ENCODE peak calls at places on chromosomes 7 and 10, in seven cellular contexts. G is keratinocyte, U is mesenchymal stem cell, K is mammary epithelial cell, F is IMR-90, J is GM23248, Z is hepatocyte. N is an unnamed sample.

GRCh38 chr10:18233775-18234174 is 93.6 kb downstream of the CACNB2 start:
- DNase-seq in K (no peak), Z (peak; percentile 19), U (no peak), J (no peak), F (no peak), G (no peak), N (no peak)

GRCh38 chr10:132096223-132096622 is 30.5 kb downstream of the JAKMIP3 start:
- DNase-seq in F (peak; percentile 15), Z (peak; percentile 63), U (peak; percentile 7), J (peak; percentile 36), K (peak; percentile 77), G (no peak), N (peak; percentile 29)

GRCh38 chr7:115306541-115306940 is 384.6 kb downstream of the MDFIC start:
- DNase-seq in U (no peak), F (no peak), J (no peak), K (no peak), Z (no peak), G (no peak), N (no peak)

GRCh38 chr10:129963076-129963830 is 821 bp downstream of the EBF3 start:
- DNase-seq in F (peak; percentile 40), Z (peak; percentile 47), G (no peak), K (no peak), J (peak; percentile 77), U (peak; percentile 72), N (no peak)

GRCh38 chr7:124566576-124566975 is 199.0 kb downstream of the GPR37 start:
- DNase-seq in Z (no peak), G (peak; percentile 38), U (peak; percentile 30), K (peak; percentile 75), F (peak; percentile 45), J (no peak), N (no peak)

GRCh38 chr7:92695308-92696261 is 105.4 kb upstream of the FAM133B start:
- DNase-seq in J (peak; percentile 82), U (peak; percentile 95), G (no peak), Z (peak; percentile 87), K (peak; percentile 77), F (peak; percentile 90), N (peak; percentile 82)

GRCh38 chr7:37921340-37921805 is 933 bp downstream of the EPDR1 start:
- DNase-seq in F (no peak), K (no peak), U (peak; percentile 12), Z (peak; percentile 50), J (peak; percentile 13), G (no peak), N (no peak)

GRCh38 chr10:14476641-14477407 is 146.1 kb upstream of the FRMD4A start:
- DNase-seq in K (peak; percentile 42), U (no peak), J (peak; percentile 77), F (peak; percentile 77), G (peak; percentile 30), Z (no peak), N (no peak)

GRCh38 chr10:125843603-125844329 is 20.4 kb downstream of the BCCIP start:
- DNase-seq in G (no peak), J (no peak), Z (no peak), F (no peak), K (no peak), U (no peak), N (no peak)

GRCh38 chr7:15197359-15197977 is 294.9 kb upstream of the DGKB start:
- DNase-seq in U (no peak), G (no peak), J (peak; percentile 17), K (no peak), Z (no peak), F (no peak), N (no peak)

GRCh38 chr10:91247360-91248111 is 27.1 kb downstream of the PCGF5 start:
- DNase-seq in U (peak; percentile 14), G (no peak), K (no peak), F (peak; percentile 12), Z (peak; percentile 5), J (peak; percentile 57), N (no peak)

GRCh38 chr7:121006731-121007315 is 18.3 kb downstream of the CPED1 start:
- DNase-seq in F (no peak), U (peak; percentile 69), K (no peak), G (no peak), Z (no peak), J (no peak), N (no peak)

DNA sequence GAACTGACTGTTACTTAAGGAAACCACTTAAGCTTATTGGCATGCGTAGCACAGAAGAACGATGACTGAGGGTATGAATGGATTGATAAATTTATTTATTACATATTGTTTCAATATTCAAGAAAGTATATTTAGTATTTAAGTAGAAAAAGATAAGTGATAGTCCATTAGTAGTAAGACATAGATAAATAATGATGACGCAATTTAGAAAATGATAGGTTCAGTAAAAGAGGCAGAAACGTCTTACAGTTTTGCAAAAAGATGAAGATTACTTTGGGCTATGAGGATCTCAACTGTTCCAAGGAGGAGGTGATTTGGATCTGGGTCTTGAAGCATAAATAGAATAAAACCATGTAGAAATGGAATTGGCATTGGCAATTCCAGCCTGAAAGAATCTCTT is 36.6 kb upstream of the RSU1 start:
- DNase-seq in F (no peak), J (no peak), K (no peak), G (no peak), U (no peak), Z (no peak), N (no peak)
- H2AFZ ChIP-seq in F (no peak overlapping the region), J (no peak overlapping the region), K (no peak overlapping the region), G (no peak overlapping the region), U (no peak overlapping the region), Z (no peak overlapping the region), N (no peak overlapping the region)

GRCh38 chr7:94003446-94004023 is 620 bp downstream of the BET1 start:
- DNase-seq in G (no peak), F (peak; percentile 22), J (peak; percentile 65), Z (peak; percentile 38), K (peak; percentile 22), U (peak; percentile 63), N (no peak)

GRCh38 chr7:94001396-94001795 is 2.8 kb downstream of the BET1 start:
- DNase-seq in G (no peak), F (peak; percentile 48), Z (no peak), J (peak; percentile 52), U (no peak), K (peak; percentile 48), N (no peak)

GRCh38 chr7:94004024-94004945 is at the start of gene BET1:
- DNase-seq in U (peak; percentile 98), K (peak; percentile 93), F (peak; percentile 97), G (peak; percentile 55), Z (peak; percentile 97), J (peak; percentile 98), N (peak; percentile 90)

GRCh38 chr7:94008537-94008936 is 4.4 kb upstream of the BET1 start:
- DNase-seq in K (peak; percentile 77), U (peak; percentile 18), J (peak; percentile 38), F (peak; percentile 28), Z (no peak), G (peak; percentile 5), N (no peak)

DNA sequence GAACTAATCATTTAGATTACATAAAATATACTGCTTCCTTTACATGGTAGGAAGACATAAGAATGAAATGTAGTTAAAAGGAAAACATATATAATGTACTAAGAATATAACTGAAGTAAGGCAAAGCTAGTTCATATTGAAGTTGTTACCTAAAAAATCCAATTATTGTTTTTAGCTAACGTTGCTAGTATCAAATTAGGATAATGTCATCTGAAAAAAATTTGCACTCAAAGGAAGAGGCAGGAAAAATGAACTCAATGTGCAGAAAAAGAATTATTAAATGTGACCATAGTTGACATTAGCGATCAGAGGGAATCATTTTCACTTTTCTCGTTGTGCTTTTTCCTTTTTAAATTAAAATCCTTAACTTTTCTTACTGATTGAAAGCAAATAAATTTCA is 1.6 kb upstream of the BET1 start:
- DNase-seq in J (no peak), G (no peak), F (no peak), U (no peak), K (no peak), Z (no peak), N (no peak)
- H2AFZ ChIP-seq in J (peak overlapping the region; percentile 100), G (no peak overlapping the region), F (no peak overlapping the region), U (no peak overlapping the region), K (no peak overlapping the region), Z (no peak overlapping the region), N (peak overlapping the region; percentile 95)

GRCh38 chr10:63644398-63645142 is 123.4 kb downstream of the REEP3 start:
- DNase-seq in F (no peak), G (no peak), J (peak; percentile 43), K (no peak), Z (no peak), U (no peak), N (no peak)
- H2AFZ ChIP-seq in F (no peak overlapping the region), G (no peak overlapping the region), J (peak overlapping the region; percentile 6), K (no peak overlapping the region), Z (no peak overlapping the region), U (no peak overlapping the region), N (peak overlapping the region; percentile 12)

GRCh38 chr10:30806824-30807223 is 177.3 kb upstream of the LYZL2 start:
- DNase-seq in Z (no peak), J (peak; percentile 28), F (no peak), K (no peak), G (no peak), U (no peak), N (no peak)

GRCh38 chr10:30804478-30805055 is 175.0 kb upstream of the LYZL2 start:
- DNase-seq in G (no peak), K (peak; percentile 26), J (peak; percentile 75), Z (peak; percentile 61), U (no peak), F (no peak), N (no peak)

GRCh38 chr10:30805061-30805460 is 175.5 kb upstream of the LYZL2 start:
- DNase-seq in K (no peak), Z (no peak), G (no peak), U (no peak), F (no peak), J (no peak), N (no peak)

GRCh38 chr10:30803058-30803457 is 173.5 kb upstream of the LYZL2 start:
- DNase-seq in U (no peak), J (no peak), F (no peak), Z (no peak), G (no peak), K (no peak), N (no peak)

GRCh38 chr10:30803901-30804322 is 174.4 kb upstream of the LYZL2 start:
- DNase-seq in J (peak; percentile 85), F (peak; percentile 68), K (peak; percentile 72), Z (no peak), G (no peak), U (no peak), N (no peak)
- H2AFZ ChIP-seq in J (peak overlapping the region; percentile 26), F (peak overlapping the region; percentile 11), K (peak overlapping the region; percentile 81), Z (no peak overlapping the region), G (peak overlapping the region; percentile 42), U (no peak overlapping the region), N (no peak overlapping the region)

GRCh38 chr7:44581426-44581906 is 565 bp downstream of the TMED4 start:
- DNase-seq in F (no peak), U (no peak), G (no peak), J (peak; percentile 41), K (peak; percentile 41), Z (peak; percentile 43), N (no peak)

GRCh38 chr7:44580945-44581344 is 1.1 kb downstream of the TMED4 start:
- DNase-seq in F (no peak), G (no peak), K (no peak), Z (peak; percentile 45), J (no peak), U (no peak), N (no peak)

GRCh38 chr7:44587843-44588711 is 6.0 kb upstream of the TMED4 start:
- DNase-seq in F (peak; percentile 66), G (no peak), J (peak; percentile 75), K (peak; percentile 51), U (peak; percentile 71), Z (peak; percentile 64), N (peak; percentile 56)

GRCh38 chr7:44581907-44582603 is at the start of gene TMED4:
- DNase-seq in J (peak; percentile 99), U (peak; percentile 98), G (peak; percentile 97), F (peak; percentile 98), K (peak; percentile 97), Z (peak; percentile 100), N (peak; percentile 96)

GRCh38 chr7:44583145-44583544 is 1.1 kb upstream of the TMED4 start:
- DNase-seq in G (no peak), F (no peak), Z (no peak), U (no peak), J (no peak), K (no peak), N (no peak)
- H2AFZ ChIP-seq in G (peak overlapping the region; percentile 98), F (no peak overlapping the region), Z (peak overlapping the region; percentile 50), U (peak overlapping the region; percentile 64), J (peak overlapping the region; percentile 92), K (peak overlapping the region; percentile 93), N (no peak overlapping the region)